ENCODE peak calls at places on chromosome 10, in seven cellular contexts. D, Y, L, C, K, T and A are unnamed samples.

GRCh38 chr10:99966306-99966705 is 43.4 kb downstream of the DNMBP start:
- DNase-seq in D (peak; percentile 64), Y (no peak), L (no peak), C (no peak), K (no peak), T (no peak), A (no peak)

GRCh38 chr10:60652628-60653027 is 125.7 kb upstream of the CDK1 start:
- DNase-seq in D (no peak), Y (no peak), L (no peak), C (no peak), K (no peak), T (no peak), A (no peak)

GRCh38 chr10:21926949-21927348 is 76.6 kb downstream of the DNAJC1 start:
- DNase-seq in D (peak; percentile 29), Y (no peak), L (no peak), C (no peak), K (no peak), T (no peak), A (no peak)

GRCh38 chr10:86017841-86018734 is 348.5 kb downstream of the GRID1 start:
- DNase-seq in D (no peak), Y (no peak), L (no peak), C (peak; percentile 71), K (no peak), T (no peak), A (no peak)

GRCh38 chr10:103276941-103277712 is at the start of gene INA:
- DNase-seq in D (peak; percentile 39), Y (no peak), L (no peak), C (no peak), K (no peak), T (no peak), A (no peak)

GRCh38 chr10:119450606-119451304 is 91.8 kb downstream of the RGS10 start:
- DNase-seq in D (no peak), Y (no peak), L (no peak), C (no peak), K (no peak), T (no peak), A (no peak)

GRCh38 chr10:76129213-76129612 is 697.8 kb downstream of the LRMDA start:
- DNase-seq in D (no peak), Y (no peak), L (no peak), C (no peak), K (no peak), T (no peak), A (no peak)

GRCh38 chr10:30247704-30248103 is 101.4 kb downstream of the MTPAP start:
- DNase-seq in D (no peak), Y (no peak), L (no peak), C (no peak), K (no peak), T (no peak), A (no peak)

GRCh38 chr10:80517416-80518142 is 20.1 kb upstream of the SH2D4B start:
- DNase-seq in D (no peak), Y (peak; percentile 53), L (no peak), C (no peak), K (no peak), T (no peak), A (peak; percentile 71)

GRCh38 chr10:82866424-82867020 is 991.5 kb downstream of the NRG3 start:
- DNase-seq in D (no peak), Y (no peak), L (no peak), C (no peak), K (no peak), T (no peak), A (no peak)

GRCh38 chr10:21184216-21184615 is 287.1 kb upstream of the NEBL start:
- DNase-seq in D (no peak), Y (no peak), L (no peak), C (no peak), K (no peak), T (no peak), A (no peak)

GRCh38 chr10:119595134-119595714 is 1.5 kb downstream of the TIAL1 start:
- DNase-seq in D (no peak), Y (no peak), L (no peak), C (no peak), K (no peak), T (no peak), A (no peak)

GRCh38 chr10:71302874-71303568 is 16.0 kb upstream of the SLC29A3 start:
- DNase-seq in D (peak; percentile 73), Y (no peak), L (no peak), C (no peak), K (no peak), T (no peak), A (no peak)

GRCh38 chr10:122850705-122851640 is 5.3 kb upstream of the CUZD1 start:
- DNase-seq in D (no peak), Y (no peak), L (no peak), C (no peak), K (no peak), T (no peak), A (no peak)
- H3K4me1 ChIP-seq in D (peaks cover 66% of the 10 kb centered on the region), Y (peaks cover 4% of the 10 kb centered on the region), L (no peaks in the 10 kb centered on the region), C (no peaks in the 10 kb centered on the region), K (no peaks in the 10 kb centered on the region), T (no peaks in the 10 kb centered on the region), A (no peaks in the 10 kb centered on the region)

GRCh38 chr10:100999742-101000601 is at the start of gene LZTS2:
- DNase-seq in D (no peak), Y (peak; percentile 74), L (no peak), C (no peak), K (peak; percentile 43), T (peak; percentile 60), A (peak; percentile 82)

GRCh38 chr10:100996678-100997363 is 2.8 kb upstream of the LZTS2 start:
- DNase-seq in D (peak; percentile 57), Y (peak; percentile 75), L (no peak), C (no peak), K (no peak), T (peak; percentile 55), A (peak; percentile 91)

GRCh38 chr10:100998183-100998990 is 1.2 kb upstream of the LZTS2 start:
- DNase-seq in D (peak; percentile 90), Y (peak; percentile 94), L (no peak), C (peak; percentile 90), K (peak; percentile 88), T (peak; percentile 86), A (peak; percentile 92)

GRCh38 chr10:100998991-100999741 is 442 bp upstream of the LZTS2 start:
- DNase-seq in D (peak; percentile 84), Y (peak; percentile 93), L (no peak), C (peak; percentile 88), K (peak; percentile 77), T (peak; percentile 86), A (peak; percentile 97)

DNA sequence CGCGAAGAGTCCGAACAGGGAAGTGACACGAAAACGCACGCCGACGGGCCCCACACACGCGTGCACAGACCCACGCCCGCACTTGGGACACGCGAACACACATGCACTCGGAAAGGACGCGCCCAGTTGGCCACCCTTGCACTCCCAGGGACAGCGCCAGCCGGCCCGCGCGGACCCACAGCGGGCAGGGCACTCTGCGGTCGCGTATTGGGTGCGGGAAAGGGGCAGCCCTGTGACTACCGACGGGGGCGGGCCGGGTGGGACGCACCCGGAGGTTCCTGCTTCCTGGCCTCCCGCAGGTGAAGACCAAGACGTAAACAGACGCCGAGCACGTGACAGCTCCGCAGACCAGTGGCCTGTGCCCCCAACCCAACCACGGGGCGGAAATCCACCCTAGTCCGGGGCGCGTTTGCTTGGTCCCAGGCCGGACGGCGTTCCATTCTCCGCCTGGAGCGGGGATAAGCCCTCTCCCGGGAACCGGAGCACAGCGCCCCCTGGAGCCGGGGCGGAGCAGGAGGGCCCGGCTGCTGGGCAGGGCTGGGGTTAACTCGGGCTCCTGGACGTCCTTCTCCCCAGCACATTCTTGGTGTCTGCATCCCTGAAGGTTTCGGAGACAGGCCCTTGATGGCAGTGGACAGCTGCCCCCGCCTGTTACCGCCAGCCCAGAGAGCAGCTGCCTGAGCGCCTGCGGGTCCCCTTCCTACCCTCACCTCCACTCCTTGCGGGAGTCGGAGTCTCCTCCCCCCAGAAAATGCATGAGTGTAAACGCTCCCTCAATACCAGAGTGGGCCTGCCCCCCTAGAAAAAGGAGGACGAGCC is 2.0 kb upstream of the LZTS2 start:
- DNase-seq in D (peak; percentile 94), Y (peak; percentile 91), L (no peak), C (peak; percentile 81), K (peak; percentile 69), T (peak; percentile 77), A (peak; percentile 95)
- TF ChIP-seq POLR2A in D (peak; percentile 29), Y (no peak), L (peak; percentile 27), C (peak; percentile 14), K (peak; percentile 35), T (no peak), A (no peak)

DNA sequence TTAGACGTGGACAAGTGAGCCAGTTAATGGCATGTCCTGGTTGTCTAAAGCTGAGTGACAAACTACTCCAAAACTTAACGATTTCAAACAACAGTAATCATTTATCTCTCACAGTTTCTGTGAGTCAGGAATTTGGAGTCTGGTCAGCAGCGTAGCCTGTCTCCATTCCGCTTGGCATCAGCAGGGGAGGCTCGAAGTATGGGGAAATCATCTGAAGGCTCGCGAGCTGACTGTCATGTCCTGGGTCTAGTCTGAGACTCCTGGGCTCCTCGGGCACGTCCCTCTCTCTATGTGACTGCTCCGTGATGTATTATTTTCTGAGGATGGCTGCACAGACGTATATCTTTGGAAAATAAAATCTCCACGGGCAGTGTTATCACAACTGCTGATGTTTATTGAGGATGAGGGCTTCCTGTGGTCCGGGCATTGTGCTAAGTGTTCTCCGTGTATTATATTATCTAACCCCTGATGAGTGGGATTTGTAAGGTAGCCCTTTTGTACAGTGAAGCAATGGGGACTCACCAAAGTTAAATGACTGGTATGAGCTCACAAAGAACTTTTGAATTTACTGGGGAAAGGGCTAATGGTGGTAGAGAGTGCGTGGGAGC is 23.3 kb upstream of the PCGF5 start:
- DNase-seq in D (no peak), Y (no peak), L (no peak), C (no peak), K (no peak), T (no peak), A (no peak)
- H3K4me1 ChIP-seq in D (peaks cover 19% of the 10 kb centered on the region), Y (peaks cover 12% of the 10 kb centered on the region), L (peaks cover 46% of the 10 kb centered on the region), C (peaks cover 26% of the 10 kb centered on the region), K (peaks cover 2% of the 10 kb centered on the region), T (peaks cover 9% of the 10 kb centered on the region), A (peaks cover 32% of the 10 kb centered on the region)

GRCh38 chr10:15333909-15334649 is 37.0 kb downstream of the FAM171A1 start:
- DNase-seq in D (no peak), Y (no peak), L (no peak), C (no peak), K (no peak), T (no peak), A (no peak)
- TF ChIP-seq POLR2A in D (no peak), Y (no peak), L (no peak), C (no peak), K (no peak), T (no peak), A (no peak)

GRCh38 chr10:6065845-6066244 is 3.7 kb upstream of the IL2RA start:
- DNase-seq in D (no peak), Y (peak; percentile 47), L (no peak), C (no peak), K (no peak), T (peak; percentile 26), A (no peak)
- H3K4me1 ChIP-seq in D (no peaks in the 10 kb centered on the region), Y (no peaks in the 10 kb centered on the region), L (peaks cover 22% of the 10 kb centered on the region), C (peaks cover 4% of the 10 kb centered on the region), K (no peaks in the 10 kb centered on the region), T (no peaks in the 10 kb centered on the region), A (peaks cover 78% of the 10 kb centered on the region)